ENCODE peak calls at places on chromosome 6, in ten cellular contexts. K is HFFc6, T is A549, O is gastrocnemius medialis, E is PC-3, L is ascending aorta, N is HS-27A, V is adipocyte, B is cerebellar cortex, I is Caco-2. R is an unnamed sample.
A peak's percentile ranks its signal among the peaks of the same experiment; 100 is the strongest.

GRCh38 chr6:21873562-21873961 is 280.0 kb downstream of the SOX4 start:
- DNase-seq in E (peak; percentile 87), V (no peak), K (peak; percentile 91), I (no peak), N (no peak), T (no peak), B (no peak), O (peak; percentile 7), L (peak; percentile 82), R (peak; percentile 70)

GRCh38 chr6:41721396-41721795 is 14.0 kb downstream of the TFEB start:
- DNase-seq in K (no peak), N (no peak), T (no peak), V (no peak), L (no peak), E (no peak), I (no peak), B (no peak), O (no peak), R (no peak)

GRCh38 chr6:71080793-71081192 is 123.9 kb upstream of the B3GAT2 start:
- DNase-seq in T (no peak), N (no peak), O (no peak), L (no peak), I (no peak), B (no peak), V (no peak), E (no peak), K (peak; percentile 11), R (no peak)

GRCh38 chr6:154169193-154169847 is 130.3 kb downstream of the OPRM1 start:
- DNase-seq in K (no peak), I (no peak), B (no peak), N (no peak), E (no peak), O (no peak), V (no peak), T (no peak), L (no peak), R (no peak)

GRCh38 chr6:159973951-159974350 is 5.1 kb downstream of the IGF2R start:
- DNase-seq in N (no peak), T (peak; percentile 7), B (no peak), E (peak; percentile 73), I (no peak), L (no peak), K (peak; percentile 79), O (no peak), V (peak; percentile 80), R (no peak)

GRCh38 chr6:107103082-107103481 is 12.2 kb downstream of the BEND3 start:
- DNase-seq in N (no peak), L (peak; percentile 41), B (no peak), E (no peak), O (no peak), I (no peak), T (no peak), V (no peak), K (no peak), R (peak; percentile 33)

GRCh38 chr6:112007805-112008204 is 46.1 kb upstream of the CCN6 start:
- DNase-seq in K (peak; percentile 19), T (no peak), I (no peak), L (no peak), O (no peak), V (no peak), B (no peak), N (no peak), E (no peak), R (no peak)

GRCh38 chr6:141552031-141552430 is 580.7 kb upstream of the GJE1 start:
- DNase-seq in L (no peak), B (no peak), T (no peak), O (no peak), E (peak; percentile 15), V (no peak), I (no peak), K (no peak), N (no peak), R (no peak)

GRCh38 chr6:30615958-30616810 is 859 bp downstream of the PPP1R10 start:
- DNase-seq in T (no peak), V (peak; percentile 52), L (no peak), B (peak; percentile 71), E (no peak), N (no peak), O (no peak), K (peak; percentile 23), I (peak; percentile 57), R (no peak)